ENCODE peak calls at places on chromosomes 7 and 10, in four cellular contexts. One of them, this sample, is unnamed.

GRCh38 chr7:84913731-84914130 is 273.1 kb downstream of the SEMA3D start:
- DNase-seq in GM23338: no peak
- DNase-seq in HL-60: no peak
- DNase-seq in heart right ventricle: no peak
- DNase-seq in this sample: no peak

GRCh38 chr7:81248420-81248819 is 329.6 kb upstream of the SEMA3C start:
- DNase-seq in GM23338: no peak
- DNase-seq in HL-60: no peak
- DNase-seq in heart right ventricle: no peak
- DNase-seq in this sample: no peak

GRCh38 chr7:81460646-81461045 is 309.2 kb downstream of the HGF start:
- DNase-seq in HL-60: no peak
- DNase-seq in heart right ventricle: no peak
- DNase-seq in GM23338: no peak
- DNase-seq in this sample: no peak

GRCh38 chr7:46586406-46586805 is 665.3 kb upstream of the IGFBP3 start:
- DNase-seq in HL-60: no peak
- DNase-seq in GM23338: no peak
- DNase-seq in heart right ventricle: no peak
- DNase-seq in this sample: no peak

GRCh38 chr10:36172574-36172973 is 530.5 kb upstream of the FZD8 start:
- DNase-seq in heart right ventricle: no peak
- DNase-seq in GM23338: no peak
- DNase-seq in HL-60: no peak
- DNase-seq in this sample: no peak

GRCh38 chr10:21161090-21161625 is 264.0 kb upstream of the NEBL start:
- DNase-seq in heart right ventricle: no peak
- DNase-seq in HL-60: no peak
- DNase-seq in GM23338: no peak
- DNase-seq in this sample: no peak

GRCh38 chr10:131856441-131857094 is 44.2 kb upstream of the PPP2R2D start:
- DNase-seq in GM23338: no peak
- DNase-seq in HL-60: no peak
- DNase-seq in heart right ventricle: no peak
- DNase-seq in this sample: no peak

GRCh38 chr10:132382231-132382922 is 14.6 kb upstream of the PWWP2B start:
- DNase-seq in heart right ventricle: no peak
- DNase-seq in GM23338: no peak
- DNase-seq in HL-60: no peak
- DNase-seq in this sample: no peak

GRCh38 chr10:61456095-61456789 is 3.1 kb upstream of the TMEM26 start:
- DNase-seq in heart right ventricle: no peak
- DNase-seq in GM23338: no peak
- DNase-seq in HL-60: no peak
- DNase-seq in this sample: no peak

GRCh38 chr7:95578299-95578855 is 17.9 kb downstream of the PDK4 start:
- DNase-seq in GM23338: no peak
- DNase-seq in heart right ventricle: no peak
- DNase-seq in HL-60: no peak
- DNase-seq in this sample: no peak

GRCh38 chr7:2807846-2808772 is 36.0 kb downstream of the GNA12 start:
- DNase-seq in heart right ventricle: no peak
- DNase-seq in GM23338: peak; percentile 51
- DNase-seq in HL-60: no peak
- DNase-seq in this sample: no peak

GRCh38 chr7:114981323-114981722 is 59.4 kb downstream of the MDFIC start:
- DNase-seq in heart right ventricle: no peak
- DNase-seq in HL-60: no peak
- DNase-seq in GM23338: no peak
- DNase-seq in this sample: no peak

GRCh38 chr10:59362991-59363390 is 642 bp upstream of the FAM13C start:
- DNase-seq in HL-60: no peak
- DNase-seq in GM23338: peak; percentile 81
- DNase-seq in heart right ventricle: peak; percentile 77
- DNase-seq in this sample: peak; percentile 77

GRCh38 chr10:70575486-70575873 is 27.1 kb downstream of the PRF1 start:
- DNase-seq in GM23338: no peak
- DNase-seq in HL-60: no peak
- DNase-seq in heart right ventricle: no peak
- DNase-seq in this sample: no peak

GRCh38 chr7:151083071-151083823 is at the start of gene TMUB1:
- DNase-seq in HL-60: no peak
- DNase-seq in heart right ventricle: peak; percentile 77
- DNase-seq in GM23338: peak; percentile 83
- DNase-seq in this sample: peak; percentile 63

GRCh38 chr7:44881066-44881600 is 4.2 kb downstream of the PURB start:
- DNase-seq in heart right ventricle: no peak
- DNase-seq in HL-60: no peak
- DNase-seq in GM23338: no peak
- DNase-seq in this sample: no peak
- H3K27ac ChIP-seq in heart right ventricle: peak overlapping the region; percentile 8
- H3K27ac ChIP-seq in HL-60: peak overlapping the region; percentile 10
- H3K27ac ChIP-seq in GM23338: peak overlapping the region; percentile 12
- H3K27ac ChIP-seq in this sample: no peak overlapping the region

DNA sequence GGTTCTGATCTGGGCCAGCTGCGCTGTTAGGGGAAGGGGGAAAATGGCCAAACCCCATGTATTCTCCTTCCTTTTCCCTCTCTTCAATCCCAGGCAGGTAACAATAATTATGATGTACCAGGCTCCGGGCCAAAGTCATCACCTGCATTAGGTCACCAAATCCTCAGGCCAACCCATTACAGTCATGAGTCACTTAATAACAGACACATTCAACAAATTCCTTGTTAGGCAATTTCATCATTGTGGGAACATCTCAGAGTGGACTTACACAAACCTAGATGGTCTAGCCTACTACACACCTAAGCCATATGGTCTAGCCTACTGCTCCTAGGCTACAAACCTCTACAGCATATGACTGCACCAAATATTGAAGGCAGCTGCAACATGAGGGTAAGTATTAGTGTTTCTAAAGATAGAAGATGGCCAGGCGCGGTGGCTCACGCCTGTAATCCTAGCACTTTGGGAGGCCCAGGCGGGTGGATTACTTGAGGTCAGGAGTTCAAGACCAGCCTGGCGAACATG is 2.2 kb upstream of the HSPB1 start:
- DNase-seq in HL-60: no peak
- DNase-seq in heart right ventricle: no peak
- DNase-seq in GM23338: no peak
- DNase-seq in this sample: no peak
- H3K27ac ChIP-seq in HL-60: no peak overlapping the region
- H3K27ac ChIP-seq in heart right ventricle: no peak overlapping the region
- H3K27ac ChIP-seq in GM23338: no peak overlapping the region
- H3K27ac ChIP-seq in this sample: no peak overlapping the region

DNA sequence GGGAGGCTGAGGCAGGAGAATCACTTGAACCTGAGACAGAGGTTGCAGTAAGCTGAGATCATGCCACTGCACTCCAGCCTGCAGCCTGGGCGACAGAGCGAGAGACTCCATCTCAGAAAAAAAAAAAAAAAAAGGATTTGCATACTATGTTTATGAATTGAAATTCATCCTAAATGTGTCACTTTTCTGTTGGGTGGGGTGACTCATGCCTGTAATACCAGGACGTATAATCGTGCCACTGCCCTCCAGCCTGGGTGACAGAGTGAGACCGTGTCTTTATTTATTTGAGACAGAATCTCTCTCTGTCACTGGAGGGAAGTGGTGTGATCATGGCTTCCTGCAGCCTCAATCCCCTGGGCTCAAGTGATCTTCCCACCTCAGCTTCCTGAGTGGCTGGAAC is 5.8 kb downstream of the ZNF212 start:
- DNase-seq in GM23338: no peak
- DNase-seq in heart right ventricle: no peak
- DNase-seq in HL-60: no peak
- DNase-seq in this sample: no peak
- H3K27ac ChIP-seq in GM23338: no peak overlapping the region
- H3K27ac ChIP-seq in heart right ventricle: no peak overlapping the region
- H3K27ac ChIP-seq in HL-60: no peak overlapping the region
- H3K27ac ChIP-seq in this sample: no peak overlapping the region

DNA sequence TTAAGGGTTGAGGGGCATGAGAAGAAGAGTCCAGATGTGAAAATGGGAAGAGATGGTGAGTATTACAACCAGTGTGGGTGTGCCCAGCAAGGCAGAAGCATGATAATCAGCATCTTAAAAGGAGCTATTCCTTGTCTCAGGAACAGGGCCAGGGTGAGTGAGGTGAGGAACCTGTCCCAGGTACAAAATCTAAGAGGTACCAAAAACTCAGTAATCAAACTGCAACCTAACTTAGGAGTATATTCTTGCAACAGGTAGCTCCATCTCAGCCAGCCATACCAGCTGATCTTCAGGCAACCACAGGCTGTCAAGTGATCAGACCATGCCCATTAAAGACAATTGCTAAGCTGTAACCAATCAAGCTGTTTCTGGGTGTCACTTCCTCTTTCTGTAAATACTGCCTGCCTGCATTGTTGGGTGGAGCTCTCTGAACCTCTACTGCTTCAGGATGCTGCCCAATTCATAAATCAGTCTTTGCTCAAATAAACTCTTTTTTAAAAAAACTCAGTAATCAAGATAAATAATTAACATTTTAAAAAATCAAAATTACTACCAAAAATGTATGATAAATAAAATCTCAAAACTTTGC is 7.4 kb downstream of the KEL start:
- DNase-seq in HL-60: peak; percentile 38
- DNase-seq in heart right ventricle: no peak
- DNase-seq in GM23338: no peak
- DNase-seq in this sample: no peak
- H3K27ac ChIP-seq in HL-60: no peak overlapping the region
- H3K27ac ChIP-seq in heart right ventricle: no peak overlapping the region
- H3K27ac ChIP-seq in GM23338: no peak overlapping the region
- H3K27ac ChIP-seq in this sample: no peak overlapping the region

GRCh38 chr10:102773986-102774385 is 30.2 kb downstream of the WBP1L start:
- DNase-seq in HL-60: no peak
- DNase-seq in heart right ventricle: peak; percentile 68
- DNase-seq in GM23338: no peak
- DNase-seq in this sample: no peak
- H3K27ac ChIP-seq in HL-60: no peak overlapping the region
- H3K27ac ChIP-seq in heart right ventricle: peak overlapping the region; percentile 99
- H3K27ac ChIP-seq in GM23338: no peak overlapping the region
- H3K27ac ChIP-seq in this sample: no peak overlapping the region

GRCh38 chr10:73758704-73759511 is 14.7 kb downstream of the SEC24C start:
- DNase-seq in heart right ventricle: no peak
- DNase-seq in HL-60: no peak
- DNase-seq in GM23338: no peak
- DNase-seq in this sample: no peak
- H3K27ac ChIP-seq in heart right ventricle: no peak overlapping the region
- H3K27ac ChIP-seq in HL-60: no peak overlapping the region
- H3K27ac ChIP-seq in GM23338: no peak overlapping the region
- H3K27ac ChIP-seq in this sample: no peak overlapping the region

DNA sequence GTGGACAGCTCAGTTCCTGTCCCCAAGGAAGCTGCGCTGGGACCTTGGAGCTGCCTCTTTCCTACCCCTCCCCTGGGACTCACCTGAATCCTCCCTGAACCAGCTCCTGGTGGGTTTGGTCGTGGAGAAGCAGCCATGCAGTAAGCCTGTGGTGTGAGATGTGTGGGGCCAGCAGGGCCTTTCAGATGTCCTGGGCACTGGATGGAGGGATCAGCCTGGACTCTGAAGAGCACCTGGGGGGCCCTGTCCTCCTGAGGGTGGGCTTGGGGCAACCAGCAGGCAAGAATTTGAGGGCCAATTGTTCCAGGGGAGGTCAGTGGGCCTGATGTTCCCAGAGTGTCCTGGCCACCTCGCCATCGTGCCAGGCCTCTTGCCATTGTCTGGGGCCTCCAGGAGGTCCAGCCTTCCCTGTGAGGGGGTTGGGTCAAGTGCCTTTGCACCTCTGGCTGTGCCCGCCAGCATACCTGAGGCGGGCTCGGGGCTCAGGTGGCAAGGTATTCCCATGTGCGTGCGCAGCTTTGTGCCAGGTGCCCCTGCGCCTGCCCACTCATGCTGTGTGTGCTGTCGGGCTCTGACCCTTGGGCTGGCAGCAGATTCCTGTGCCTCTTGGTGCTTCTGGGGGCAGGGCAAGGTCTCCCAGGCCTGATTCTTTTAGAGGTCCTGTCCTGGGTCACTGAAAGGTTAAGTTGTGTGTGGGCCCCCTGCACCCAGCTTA is 7.3 kb downstream of the TRIM8 start:
- DNase-seq in GM23338: no peak
- DNase-seq in HL-60: no peak
- DNase-seq in heart right ventricle: no peak
- DNase-seq in this sample: no peak
- H3K27ac ChIP-seq in GM23338: no peak overlapping the region
- H3K27ac ChIP-seq in HL-60: peak overlapping the region; percentile 35
- H3K27ac ChIP-seq in heart right ventricle: peak overlapping the region; percentile 99
- H3K27ac ChIP-seq in this sample: peak overlapping the region; percentile 99

DNA sequence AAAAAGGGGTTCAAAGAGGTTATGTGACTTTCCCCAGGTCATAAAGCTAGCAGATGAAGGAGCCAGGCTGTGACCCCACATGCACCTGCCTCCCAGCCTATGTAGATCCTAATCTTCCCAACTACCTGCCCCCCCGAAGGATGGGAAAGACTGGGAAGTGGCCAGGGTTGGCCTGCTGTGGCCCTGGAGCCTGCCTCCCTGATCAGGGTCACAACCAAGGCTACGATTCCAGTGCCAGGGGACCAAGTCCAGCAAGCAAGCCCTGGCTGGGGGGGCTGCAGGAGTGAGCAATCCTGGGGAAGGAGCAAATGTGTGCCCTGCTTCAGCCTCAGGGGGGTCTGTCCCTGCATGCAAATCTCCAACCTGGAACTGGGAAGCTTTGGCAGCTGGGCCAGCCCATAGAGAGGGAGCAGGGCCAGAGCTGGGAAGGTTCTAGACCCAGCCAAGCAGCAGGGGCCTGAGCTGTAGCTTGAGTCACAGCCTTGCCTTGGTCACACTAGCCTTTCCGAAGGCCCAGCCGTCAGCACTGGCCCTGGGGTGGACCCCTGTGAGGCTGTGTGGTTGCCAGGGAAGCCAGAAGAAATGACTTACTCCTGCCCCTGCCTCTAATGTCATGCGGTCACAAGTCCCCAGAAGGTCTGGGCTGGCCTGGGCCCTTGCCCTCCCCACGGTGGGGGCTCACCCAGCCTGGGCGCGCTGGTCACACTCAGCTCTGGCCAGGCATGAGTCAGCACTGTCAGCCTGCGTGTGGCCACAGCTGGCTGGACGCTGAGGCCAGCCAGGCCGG is 96.4 kb upstream of the ZMIZ1 start:
- DNase-seq in heart right ventricle: peak; percentile 76
- DNase-seq in HL-60: no peak
- DNase-seq in GM23338: no peak
- DNase-seq in this sample: peak; percentile 88
- H3K27ac ChIP-seq in heart right ventricle: peak overlapping the region; percentile 96
- H3K27ac ChIP-seq in HL-60: no peak overlapping the region
- H3K27ac ChIP-seq in GM23338: peak overlapping the region; percentile 55
- H3K27ac ChIP-seq in this sample: peak overlapping the region; percentile 97

DNA sequence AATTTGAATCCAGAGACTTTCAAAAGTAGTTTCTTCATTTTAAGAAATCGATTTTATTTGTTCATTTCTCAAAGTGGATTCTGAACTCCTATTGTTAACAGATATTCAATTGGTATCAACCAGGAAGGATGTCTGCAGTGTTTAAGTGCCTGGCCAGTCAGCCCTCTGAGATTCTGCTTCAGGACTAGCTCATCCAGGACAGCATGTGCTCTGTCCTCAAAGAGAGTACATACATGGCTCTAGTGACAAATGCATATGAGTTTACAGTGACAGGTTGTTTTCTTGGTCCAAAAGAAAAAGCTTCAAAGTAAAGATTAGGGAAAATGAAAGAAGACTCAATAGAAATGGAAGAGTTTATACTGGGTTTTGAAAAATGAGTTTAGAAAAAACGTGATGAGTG is 8.4 kb upstream of the PTN start:
- DNase-seq in HL-60: no peak
- DNase-seq in GM23338: no peak
- DNase-seq in heart right ventricle: no peak
- DNase-seq in this sample: no peak
- H3K27ac ChIP-seq in HL-60: no peak overlapping the region
- H3K27ac ChIP-seq in GM23338: no peak overlapping the region
- H3K27ac ChIP-seq in heart right ventricle: no peak overlapping the region
- H3K27ac ChIP-seq in this sample: no peak overlapping the region